ENCODE peak calls at places on chromosomes 1 and 21, in eight cellular contexts. L, O, X, W, Q, B, Z and R are unnamed samples.

GRCh38 chr1:159076438-159076752 is 171 bp downstream of the AIM2 start:
- DNase-seq in L (no peak), O (no peak), X (no peak), W (no peak), Q (no peak), B (no peak), Z (no peak), R (no peak)

GRCh38 chr1:84298336-84298687 is 3.2 kb upstream of the SAMD13 start:
- DNase-seq in L (peak; percentile 67), O (peak; percentile 66), X (peak; percentile 68), W (peak; percentile 47), Q (peak; percentile 35), B (no peak), Z (peak; percentile 62), R (peak; percentile 83)

GRCh38 chr1:51518730-51519047 is 377 bp downstream of the EPS15 start:
- DNase-seq in L (peak; percentile 73), O (peak; percentile 80), X (peak; percentile 71), W (peak; percentile 71), Q (no peak), B (peak; percentile 55), Z (peak; percentile 76), R (peak; percentile 51)

GRCh38 chr1:193156117-193156825 is 30.1 kb downstream of the B3GALT2 start:
- DNase-seq in L (no peak), O (no peak), X (no peak), W (no peak), Q (no peak), B (no peak), Z (no peak), R (no peak)

GRCh38 chr21:43613755-43614638 is 45.3 kb downstream of the HSF2BP start:
- DNase-seq in L (peak; percentile 44), O (no peak), X (no peak), W (no peak), Q (no peak), B (no peak), Z (no peak), R (no peak)

GRCh38 chr1:97061604-97062003 is 340.0 kb downstream of the PTBP2 start:
- DNase-seq in L (no peak), O (no peak), X (no peak), W (no peak), Q (no peak), B (no peak), Z (no peak), R (no peak)

GRCh38 chr1:23393706-23394105 is 24.1 kb upstream of the ZNF436 start:
- DNase-seq in L (no peak), O (peak; percentile 25), X (peak; percentile 77), W (peak; percentile 87), Q (no peak), B (peak; percentile 31), Z (no peak), R (peak; percentile 79)

GRCh38 chr1:17319561-17320350 is 11.8 kb downstream of the PADI4 start:
- DNase-seq in L (no peak), O (no peak), X (no peak), W (no peak), Q (no peak), B (no peak), Z (no peak), R (no peak)

GRCh38 chr1:67572594-67573221 is 112.3 kb upstream of the GADD45A start:
- DNase-seq in L (no peak), O (peak; percentile 86), X (no peak), W (no peak), Q (peak; percentile 95), B (no peak), Z (peak; percentile 92), R (peak; percentile 41)

GRCh38 chr1:21914880-21915640 is 22.1 kb downstream of the HSPG2 start:
- DNase-seq in L (peak; percentile 62), O (peak; percentile 60), X (no peak), W (no peak), Q (no peak), B (no peak), Z (peak; percentile 84), R (peak; percentile 81)

GRCh38 chr1:23951646-23952095 is 8.0 kb upstream of the PNRC2 start:
- DNase-seq in L (no peak), O (no peak), X (no peak), W (no peak), Q (peak; percentile 35), B (no peak), Z (no peak), R (no peak)

GRCh38 chr1:2236695-2237677 is 8.9 kb downstream of the SKI start:
- DNase-seq in L (no peak), O (no peak), X (peak; percentile 67), W (no peak), Q (no peak), B (no peak), Z (no peak), R (peak; percentile 20)

GRCh38 chr1:51299185-51299584 is 31.2 kb downstream of the TTC39A start:
- DNase-seq in L (no peak), O (no peak), X (no peak), W (no peak), Q (no peak), B (no peak), Z (no peak), R (no peak)

GRCh38 chr1:43285269-43285986 is at the start of gene C1orf210:
- DNase-seq in L (peak; percentile 88), O (peak; percentile 93), X (peak; percentile 76), W (no peak), Q (no peak), B (peak; percentile 91), Z (peak; percentile 94), R (no peak)

GRCh38 chr1:22533244-22533643 is 30.0 kb upstream of the EPHA8 start:
- DNase-seq in L (no peak), O (no peak), X (no peak), W (no peak), Q (no peak), B (no peak), Z (no peak), R (no peak)

GRCh38 chr1:45929257-45929687 is 125.9 kb downstream of the MAST2 start:
- DNase-seq in L (no peak), O (no peak), X (no peak), W (no peak), Q (no peak), B (no peak), Z (no peak), R (no peak)

GRCh38 chr1:167935252-167936067 is 1.0 kb upstream of the DCAF6 start:
- DNase-seq in L (no peak), O (peak; percentile 55), X (no peak), W (peak; percentile 43), Q (no peak), B (no peak), Z (no peak), R (peak; percentile 25)

GRCh38 chr1:32963746-32964460 is 706 bp downstream of the RNF19B start:
- DNase-seq in L (peak; percentile 88), O (peak; percentile 72), X (peak; percentile 90), W (peak; percentile 66), Q (peak; percentile 27), B (peak; percentile 90), Z (peak; percentile 54), R (peak; percentile 58)

GRCh38 chr1:202144510-202145324 is at the start of gene ARL8A:
- DNase-seq in L (peak; percentile 92), O (peak; percentile 80), X (peak; percentile 82), W (peak; percentile 82), Q (peak; percentile 40), B (peak; percentile 64), Z (peak; percentile 73), R (peak; percentile 88)
- TF ChIP-seq POLR2A in L (peak; percentile 54), O (no peak), X (peak; percentile 58), W (peak; percentile 70), Q (peak; percentile 66), B (no peak), Z (no peak), R (no peak)

DNA sequence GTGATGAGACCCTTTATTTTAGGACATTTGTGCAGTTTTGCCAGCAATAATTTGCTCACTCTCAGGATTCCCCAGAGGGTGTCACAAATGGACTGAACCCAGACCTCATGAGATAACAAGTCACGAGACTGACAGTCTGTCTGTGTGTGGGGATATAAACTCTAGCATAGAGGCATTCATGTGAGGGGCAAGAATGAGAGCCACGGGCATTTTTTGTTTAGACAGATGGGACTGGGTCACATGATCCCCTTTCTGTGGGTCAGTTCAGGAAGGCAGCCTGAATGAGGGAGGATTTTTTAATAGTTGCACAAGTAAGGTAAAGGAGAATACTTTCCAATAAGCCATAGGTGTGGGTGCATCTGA is 66.4 kb downstream of the NAV1 start:
- DNase-seq in L (no peak), O (no peak), X (no peak), W (no peak), Q (no peak), B (no peak), Z (no peak), R (no peak)
- H3K4me1 ChIP-seq in L (peaks cover 7% of the 10 kb centered on the region), O (peaks cover 8% of the 10 kb centered on the region), X (peaks cover 12% of the 10 kb centered on the region), W (peaks cover 7% of the 10 kb centered on the region), Q (peaks cover 25% of the 10 kb centered on the region), B (no peaks in the 10 kb centered on the region), Z (peaks cover 54% of the 10 kb centered on the region), R (peaks cover 20% of the 10 kb centered on the region)

GRCh38 chr1:37797750-37798345 is 4.2 kb downstream of the MANEAL start:
- DNase-seq in L (no peak), O (no peak), X (no peak), W (no peak), Q (no peak), B (no peak), Z (no peak), R (no peak)

GRCh38 chr1:37795340-37796110 is 1.9 kb downstream of the MANEAL start:
- DNase-seq in L (peak; percentile 86), O (peak; percentile 62), X (no peak), W (peak; percentile 73), Q (no peak), B (no peak), Z (peak; percentile 68), R (peak; percentile 53)

GRCh38 chr1:37793773-37794371 is at the start of gene MANEAL:
- DNase-seq in L (peak; percentile 86), O (peak; percentile 51), X (no peak), W (peak; percentile 51), Q (no peak), B (no peak), Z (peak; percentile 48), R (peak; percentile 34)

GRCh38 chr1:37794372-37795339 is 1.0 kb downstream of the MANEAL start:
- DNase-seq in L (no peak), O (no peak), X (no peak), W (no peak), Q (no peak), B (no peak), Z (no peak), R (no peak)

DNA sequence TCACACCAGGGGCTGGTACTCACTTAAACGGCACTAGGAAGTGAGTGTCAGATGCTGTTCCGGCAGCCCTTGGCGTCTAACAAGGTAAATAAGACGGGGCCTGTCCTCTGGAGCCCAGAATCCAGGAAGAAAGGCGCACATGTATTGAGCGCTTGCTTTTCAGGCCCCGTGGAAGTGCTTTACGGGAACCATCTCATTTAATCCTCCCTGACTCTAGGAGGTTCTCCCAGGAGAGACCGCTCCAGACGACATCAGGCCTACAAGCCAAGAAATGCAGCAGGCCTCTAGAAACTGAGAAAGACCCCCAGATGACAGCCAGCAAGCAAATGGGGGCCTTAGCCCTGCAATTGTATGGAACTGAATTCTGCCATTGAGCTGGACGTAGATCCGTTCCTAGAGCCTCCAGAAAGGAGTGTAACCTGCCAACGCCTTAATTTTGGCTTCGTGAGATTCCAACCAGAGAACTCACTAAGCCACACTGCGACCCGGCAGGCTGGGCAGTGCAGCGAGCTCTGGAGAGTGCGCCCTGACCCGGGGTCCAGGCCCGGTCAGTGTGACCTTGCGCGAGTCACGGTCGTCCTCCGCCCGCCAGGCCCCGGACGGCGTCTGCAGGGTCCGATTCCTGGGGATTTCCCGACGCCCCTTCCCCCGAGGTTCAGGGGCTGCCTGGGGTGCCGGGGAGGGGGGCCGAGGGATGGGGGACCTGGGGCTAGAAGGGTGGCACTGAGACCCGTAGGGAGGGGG is 532 bp upstream of the MANEAL start:
- DNase-seq in L (no peak), O (no peak), X (no peak), W (no peak), Q (no peak), B (no peak), Z (no peak), R (no peak)
- H3K4me3 ChIP-seq in L (no peak overlapping the region), O (peak overlapping the region; percentile 53), X (peak overlapping the region; percentile 71), W (peak overlapping the region; percentile 47), Q (peak overlapping the region; percentile 56), B (peak overlapping the region; percentile 84), Z (peak overlapping the region; percentile 55), R (peak overlapping the region; percentile 64)

GRCh38 chr21:46324390-46325072 is 575 bp downstream of the PCNT start:
- DNase-seq in L (peak; percentile 96), O (peak; percentile 90), X (peak; percentile 91), W (peak; percentile 91), Q (peak; percentile 77), B (peak; percentile 80), Z (peak; percentile 90), R (peak; percentile 89)
- TF ChIP-seq POLR2A in L (peak; percentile 76), O (peak; percentile 30), X (no peak), W (peak; percentile 6), Q (peak; percentile 59), B (no peak), Z (no peak), R (peak; percentile 26)